ENCODE peak calls at places on chromosome 18, in ten cellular contexts. S, A, G, L, T, D, U, K, Y and R are unnamed samples.

GRCh38 chr18:25223211-25223610 is 128.8 kb downstream of the ZNF521 start:
- DNase-seq in Y (no peak), T (no peak), D (no peak), A (no peak), L (peak; percentile 45), K (no peak), S (no peak), U (no peak), G (no peak), R (no peak)

GRCh38 chr18:21291106-21291505 is 49.1 kb downstream of the GREB1L start:
- DNase-seq in S (no peak), A (peak; percentile 83), L (no peak), U (no peak), G (no peak), D (no peak), K (no peak), T (no peak), Y (no peak), R (no peak)

GRCh38 chr18:50839996-50840395 is 20.2 kb upstream of the MRO start:
- DNase-seq in L (no peak), D (no peak), S (no peak), Y (no peak), U (no peak), G (no peak), T (no peak), K (no peak), A (no peak), R (no peak)

GRCh38 chr18:73715228-73715670 is 432.4 kb downstream of the FBXO15 start:
- DNase-seq in A (peak; percentile 14), U (no peak), K (no peak), S (no peak), D (peak; percentile 69), L (no peak), T (no peak), Y (no peak), G (no peak), R (peak; percentile 23)

GRCh38 chr18:35335861-35336260 is 8.4 kb downstream of the ZNF24 start:
- DNase-seq in U (no peak), G (no peak), Y (no peak), L (no peak), A (no peak), K (no peak), S (no peak), T (no peak), D (no peak), R (no peak)

GRCh38 chr18:896315-896714 is 8.4 kb upstream of the ADCYAP1 start:
- DNase-seq in Y (no peak), T (no peak), K (no peak), D (no peak), G (no peak), L (no peak), U (no peak), A (no peak), S (no peak), R (no peak)

GRCh38 chr18:59180150-59180845 is 39.7 kb upstream of the GRP start:
- DNase-seq in Y (no peak), U (no peak), D (peak; percentile 19), A (peak; percentile 16), S (no peak), K (peak; percentile 31), T (no peak), L (no peak), G (no peak), R (peak; percentile 61)

GRCh38 chr18:1627494-1627893 is 722.8 kb downstream of the ADCYAP1 start:
- DNase-seq in L (no peak), S (no peak), T (no peak), G (no peak), D (no peak), U (no peak), K (no peak), A (no peak), Y (no peak), R (no peak)

GRCh38 chr18:26568513-26568912 is 20.2 kb upstream of the KCTD1 start:
- DNase-seq in S (no peak), Y (no peak), L (no peak), K (no peak), T (no peak), U (no peak), G (no peak), D (no peak), A (no peak), R (no peak)

GRCh38 chr18:35267161-35267651 is 22.8 kb downstream of the ZSCAN30 start:
- DNase-seq in L (peak; percentile 80), A (peak; percentile 32), D (peak; percentile 72), T (no peak), S (peak; percentile 85), K (no peak), U (peak; percentile 90), Y (peak; percentile 80), G (no peak), R (peak; percentile 53)

GRCh38 chr18:62716679-62717058 is 1.3 kb downstream of the PHLPP1 start:
- DNase-seq in A (no peak), U (peak; percentile 70), T (no peak), Y (peak; percentile 63), S (peak; percentile 46), G (peak; percentile 38), D (peak; percentile 35), L (peak; percentile 76), K (no peak), R (peak; percentile 42)

DNA sequence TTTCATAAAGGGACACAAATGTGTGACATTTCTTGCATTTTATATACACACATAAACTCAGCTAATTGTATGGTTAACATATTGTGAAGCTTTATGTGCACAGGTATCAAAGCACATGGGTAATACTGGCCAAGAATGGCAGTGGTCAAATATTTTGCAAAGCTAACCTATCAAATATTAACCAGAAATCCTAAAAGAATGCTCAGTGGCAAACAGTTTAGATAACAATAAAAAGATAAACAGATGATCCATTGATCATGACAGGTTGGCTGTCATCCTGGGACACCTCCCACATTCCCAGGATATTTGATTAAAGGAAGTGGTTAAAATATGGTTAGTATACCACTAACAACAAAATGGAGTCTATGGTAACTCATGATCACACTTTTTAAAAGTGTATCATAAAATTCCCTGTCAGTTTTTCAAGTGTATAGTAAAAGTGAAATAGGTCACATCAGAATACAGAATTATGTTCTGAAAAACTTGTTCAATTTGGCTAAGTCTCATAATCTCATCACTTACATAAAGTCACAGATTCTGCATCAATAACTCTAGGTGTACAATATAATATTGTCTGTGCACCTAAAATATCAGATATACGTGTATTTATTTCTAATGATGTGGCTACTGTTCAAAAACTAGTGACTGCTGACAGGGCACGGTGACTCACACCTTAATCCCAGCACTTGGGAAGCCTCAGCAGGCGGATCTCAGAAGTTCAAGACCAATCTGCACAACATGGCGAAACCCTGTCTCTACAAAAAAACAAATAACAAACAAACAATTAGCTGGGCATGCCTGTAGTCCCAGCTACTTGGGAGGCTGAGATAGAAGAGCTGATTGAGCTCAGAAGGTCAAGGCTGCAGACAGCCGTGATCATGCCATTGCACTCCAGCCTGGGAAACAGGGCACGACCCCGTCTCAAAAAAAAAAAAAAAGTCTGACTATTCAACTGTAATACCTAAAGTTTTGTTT is 48.9 kb downstream of the CDH2 start:
- DNase-seq in K (no peak), L (no peak), Y (no peak), S (no peak), G (no peak), D (peak; percentile 49), U (no peak), T (no peak), A (peak; percentile 59), R (peak; percentile 42)
- H3K4me3 ChIP-seq in K (no peak overlapping the region), L (no peak overlapping the region), Y (no peak overlapping the region), S (no peak overlapping the region), G (no peak overlapping the region), D (no peak overlapping the region), U (no peak overlapping the region), T (no peak overlapping the region), A (no peak overlapping the region), R (no peak overlapping the region)

DNA sequence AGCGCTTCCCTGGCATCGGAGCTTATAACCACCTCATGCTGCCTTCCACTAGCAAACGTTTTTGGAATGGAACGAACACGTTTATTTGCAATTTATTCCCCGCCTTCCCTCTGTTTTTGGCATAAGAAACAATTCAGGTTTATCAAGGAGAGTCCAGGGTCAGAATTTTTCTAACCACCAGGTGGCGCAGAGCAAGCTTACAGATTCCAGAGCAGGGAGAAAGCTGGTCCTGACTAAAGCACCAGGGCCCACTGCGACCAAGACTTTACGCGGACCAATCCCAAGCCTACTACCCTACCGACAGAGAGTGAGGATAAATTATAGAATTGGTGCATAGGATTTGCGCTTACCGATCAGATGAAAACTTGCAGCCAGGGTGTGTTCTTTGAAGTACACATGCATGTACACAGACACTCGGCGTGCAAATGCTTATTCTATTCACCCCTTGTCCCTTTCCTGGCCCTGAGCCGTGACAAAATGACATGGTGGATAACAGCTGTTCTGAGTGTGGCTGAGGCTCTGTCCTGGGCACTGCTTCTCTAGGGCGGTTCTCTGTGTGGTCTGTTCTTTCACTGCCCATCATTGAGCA is 34.7 kb downstream of the NAPG start:
- DNase-seq in K (peak; percentile 50), G (peak; percentile 69), A (peak; percentile 76), U (peak; percentile 79), D (peak; percentile 88), Y (peak; percentile 59), S (peak; percentile 63), T (peak; percentile 31), L (no peak), R (peak; percentile 71)
- H3K4me3 ChIP-seq in K (no peak overlapping the region), G (no peak overlapping the region), A (no peak overlapping the region), U (peak overlapping the region; percentile 40), D (peak overlapping the region; percentile 42), Y (no peak overlapping the region), S (peak overlapping the region; percentile 10), T (no peak overlapping the region), L (no peak overlapping the region), R (peak overlapping the region; percentile 26)

GRCh38 chr18:44744206-44745180 is 63.8 kb downstream of the SETBP1 start:
- DNase-seq in A (no peak), G (peak; percentile 74), D (no peak), Y (no peak), L (peak; percentile 47), U (peak; percentile 70), K (no peak), S (no peak), T (no peak), R (no peak)
- H3K4me3 ChIP-seq in A (no peak overlapping the region), G (peak overlapping the region; percentile 41), D (no peak overlapping the region), Y (no peak overlapping the region), L (no peak overlapping the region), U (no peak overlapping the region), K (no peak overlapping the region), S (no peak overlapping the region), T (no peak overlapping the region), R (no peak overlapping the region)

GRCh38 chr18:55324166-55324565 is 263.8 kb downstream of the TCF4 start:
- DNase-seq in U (no peak), K (no peak), A (no peak), D (no peak), G (no peak), L (no peak), Y (no peak), S (no peak), T (no peak), R (no peak)
- H3K4me3 ChIP-seq in U (no peak overlapping the region), K (no peak overlapping the region), A (no peak overlapping the region), D (no peak overlapping the region), G (no peak overlapping the region), L (no peak overlapping the region), Y (no peak overlapping the region), S (no peak overlapping the region), T (no peak overlapping the region), R (no peak overlapping the region)

GRCh38 chr18:79395308-79395640 is 456 bp upstream of the NFATC1 start:
- DNase-seq in Y (no peak), A (no peak), L (peak; percentile 49), S (no peak), K (no peak), G (no peak), T (no peak), U (no peak), D (no peak), R (no peak)
- H3K4me3 ChIP-seq in Y (peak overlapping the region; percentile 36), A (no peak overlapping the region), L (no peak overlapping the region), S (peak overlapping the region; percentile 48), K (no peak overlapping the region), G (no peak overlapping the region), T (no peak overlapping the region), U (peak overlapping the region; percentile 69), D (no peak overlapping the region), R (peak overlapping the region; percentile 38)